ENCODE peak calls at places on chromosomes 4 and X, in four cellular contexts. F is activated T-helper 9 cell treated with anti-CD3 and anti-CD28 coated beads, Interleukin-2, amount 50 U/mL, for 16 hours; O is HFF-Myc; D is AG08395. L is an unnamed sample.

GRCh38 chr4:110618091-110619000 is 4.5 kb downstream of the PITX2 start:
- DNase-seq in O (no peak), D (no peak), F (no peak), L (peak)

GRCh38 chr4:114281561-114281960 is 302.1 kb upstream of the ARSJ start:
- DNase-seq in D (peak), F (no peak), O (peak), L (no peak)

GRCh38 chrX:87571965-87572364 is 54.4 kb downstream of the KLHL4 start:
- DNase-seq in F (no peak), D (no peak), O (no peak), L (peak)

GRCh38 chrX:39050427-39050826 is 249.2 kb downstream of the MID1IP1 start:
- DNase-seq in D (no peak), F (no peak), O (no peak), L (no peak)

GRCh38 chr4:187128226-187128625 is 404.6 kb upstream of the FAT1 start:
- DNase-seq in F (no peak), O (no peak), D (peak), L (peak)

GRCh38 chrX:52934704-52935468 is 23.4 kb downstream of the FAM156A start:
- DNase-seq in D (peak), O (peak), F (peak), L (peak)

GRCh38 chrX:40484408-40485091 is 96.2 kb upstream of the ATP6AP2 start:
- DNase-seq in F (no peak), O (no peak), D (no peak), L (no peak)

GRCh38 chrX:140346711-140347110 is 158.2 kb downstream of the SOX3 start:
- DNase-seq in D (no peak), O (no peak), F (no peak), L (no peak)

GRCh38 chr4:81314897-81315470 is 100.0 kb upstream of the PRKG2 start:
- DNase-seq in O (no peak), F (no peak), D (peak), L (no peak)

GRCh38 chr4:89009653-89010369 is 47.2 kb downstream of the FAM13A start:
- DNase-seq in D (no peak), O (no peak), F (no peak), L (no peak)